ENCODE peak calls at places on chromosomes 5 and 9, in five cellular contexts. M, T, F, O and K are unnamed samples.

GRCh38 chr9:89412951-89413350 is 85.0 kb downstream of the SEMA4D start:
- DNase-seq in T (no peak), M (no peak), F (no peak), O (peak; percentile 81), K (no peak)

GRCh38 chr5:154273028-154273617 is 82.6 kb downstream of the GALNT10 start:
- DNase-seq in T (peak; percentile 26), M (peak; percentile 52), O (peak; percentile 91), F (peak; percentile 62), K (no peak)

GRCh38 chr5:124697912-124698690 is 48.3 kb downstream of the ZNF608 start:
- DNase-seq in F (no peak), M (no peak), T (no peak), O (peak; percentile 38), K (no peak)

GRCh38 chr9:117775576-117775975 is 71.4 kb downstream of the TLR4 start:
- DNase-seq in O (no peak), T (no peak), M (no peak), F (no peak), K (no peak)

GRCh38 chr5:123752576-123752975 is 240.6 kb downstream of the CSNK1G3 start:
- DNase-seq in T (peak; percentile 83), O (peak; percentile 70), F (no peak), M (no peak), K (no peak)

GRCh38 chr9:127258884-127259471 is 5.6 kb upstream of the GARNL3 start:
- DNase-seq in M (no peak), F (no peak), T (no peak), O (no peak), K (no peak)

GRCh38 chr9:120410925-120411501 is 169.0 kb downstream of the CDK5RAP2 start:
- DNase-seq in T (no peak), M (no peak), F (no peak), O (no peak), K (no peak)

GRCh38 chr5:136382071-136382470 is 16.7 kb upstream of the TRPC7 start:
- DNase-seq in M (no peak), O (no peak), F (no peak), T (no peak), K (no peak)

GRCh38 chr5:83562817-83563557 is 91.4 kb downstream of the VCAN start:
- DNase-seq in M (no peak), O (peak; percentile 62), F (no peak), T (no peak), K (no peak)

GRCh38 chr9:127853312-127854168 is 918 bp downstream of the ENG start:
- DNase-seq in M (no peak), T (no peak), O (peak; percentile 54), F (no peak), K (no peak)

GRCh38 chr5:168528521-168529360 is at the start of gene FBLL1:
- DNase-seq in F (peak; percentile 57), O (peak; percentile 42), M (peak; percentile 14), T (peak; percentile 24), K (peak; percentile 85)

GRCh38 chr9:105901514-105902109 is 207.3 kb downstream of the TMEM38B start:
- DNase-seq in O (peak; percentile 42), M (peak; percentile 22), T (peak; percentile 70), F (peak; percentile 53), K (peak; percentile 70)

GRCh38 chr5:14370386-14370785 is 211.2 kb upstream of the OTULINL start:
- DNase-seq in O (no peak), F (no peak), T (no peak), M (no peak), K (no peak)

GRCh38 chr5:177366528-177367322 is 9.0 kb downstream of the RGS14 start:
- DNase-seq in O (peak; percentile 86), M (peak; percentile 87), F (peak; percentile 95), T (peak; percentile 73), K (peak; percentile 87)

GRCh38 chr9:113963017-113963620 is 87.0 kb downstream of the ZNF618 start:
- DNase-seq in T (peak; percentile 71), M (peak; percentile 60), O (peak; percentile 80), F (peak; percentile 76), K (peak; percentile 71)

GRCh38 chr5:162248107-162248713 is 180.6 kb downstream of the GABRG2 start:
- DNase-seq in O (no peak), T (no peak), F (no peak), M (peak; percentile 4), K (peak; percentile 57)

GRCh38 chr9:30015073-30015472 is 2369.4 kb upstream of the ACO1 start:
- DNase-seq in T (no peak), F (no peak), M (no peak), O (peak; percentile 5), K (no peak)

GRCh38 chr5:89871906-89872305 is 537.6 kb downstream of the CETN3 start:
- DNase-seq in F (no peak), T (peak; percentile 71), O (no peak), M (no peak), K (no peak)

GRCh38 chr9:106358331-106358730 is 504.6 kb upstream of the ZNF462 start:
- DNase-seq in F (no peak), M (no peak), O (no peak), T (no peak), K (no peak)

GRCh38 chr5:9212605-9213004 is 333.3 kb downstream of the SEMA5A start:
- DNase-seq in M (no peak), T (peak; percentile 57), O (no peak), F (no peak), K (no peak)

GRCh38 chr9:127971357-127972315 is 9.2 kb downstream of the EEIG1 start:
- DNase-seq in O (peak; percentile 18), M (no peak), F (peak; percentile 56), T (no peak), K (no peak)

GRCh38 chr5:96963267-96963666 is 27.4 kb downstream of the LNPEP start:
- DNase-seq in O (peak; percentile 86), F (peak; percentile 76), M (peak; percentile 55), T (peak; percentile 34), K (peak; percentile 37)

GRCh38 chr5:142720561-142721275 is 34.8 kb upstream of the FGF1 start:
- DNase-seq in T (peak; percentile 99), O (no peak), M (peak; percentile 67), F (peak; percentile 77), K (peak; percentile 27)

GRCh38 chr5:118611332-118611945 is 376.9 kb downstream of the DTWD2 start:
- DNase-seq in T (peak; percentile 53), M (peak; percentile 22), F (no peak), O (peak; percentile 34), K (peak; percentile 70)

GRCh38 chr5:176880393-176881020 is 18.6 kb downstream of the HK3 start:
- DNase-seq in M (no peak), O (no peak), T (no peak), F (no peak), K (no peak)

DNA sequence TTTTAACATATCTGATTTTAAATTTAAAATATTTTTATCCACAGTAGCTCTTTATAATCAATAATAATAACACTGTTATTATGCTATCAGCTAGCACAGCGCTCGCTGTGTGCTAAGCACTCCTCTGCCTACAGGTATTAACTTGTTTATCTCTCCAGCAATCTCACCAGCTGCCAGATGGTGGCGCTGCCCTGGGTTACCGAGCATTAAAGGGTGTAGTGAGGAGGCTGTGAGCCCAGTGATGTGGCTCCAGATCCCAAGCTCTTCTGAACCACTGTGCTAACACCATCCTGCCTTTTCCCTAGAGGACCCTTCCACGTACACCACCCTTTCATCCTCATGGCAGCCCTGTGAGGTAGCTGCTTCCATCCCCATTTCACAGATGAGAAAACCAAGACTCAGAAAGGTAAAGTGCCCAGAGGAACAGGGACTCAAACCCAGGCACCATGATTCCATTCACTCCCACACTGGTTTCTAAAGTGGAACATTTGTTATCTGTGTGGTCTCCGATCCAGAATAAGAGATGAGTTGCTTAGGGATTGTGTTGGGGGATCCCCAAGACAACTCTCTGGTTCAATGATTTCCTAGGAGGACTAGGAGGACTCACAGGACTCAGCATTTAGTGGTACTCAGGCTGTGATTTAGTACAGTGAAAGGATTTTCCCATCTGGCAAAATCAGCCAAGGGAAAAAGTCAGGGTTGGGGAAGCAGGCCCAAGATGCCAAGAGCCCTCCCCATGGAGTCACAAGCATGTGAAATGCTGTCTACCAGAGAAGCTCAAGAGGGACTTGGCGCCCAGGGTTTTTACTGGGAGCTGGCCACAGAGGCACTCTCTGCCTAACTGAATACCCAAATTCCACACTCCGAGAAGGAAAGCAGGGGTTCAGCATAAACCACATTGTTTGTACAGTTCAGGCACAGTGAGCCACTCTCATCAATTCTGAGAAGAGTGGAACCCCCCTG is 7.0 kb downstream of the IGFBPL1 start:
- DNase-seq in O (peak; percentile 23), F (peak; percentile 72), M (peak; percentile 43), T (peak; percentile 51), K (peak; percentile 82)
- TF ChIP-seq CTCF in O (peak; percentile 69), F (no peak), M (peak; percentile 26), T (peak; percentile 66), K (peak; percentile 86)

GRCh38 chr5:181138258-181138657 is 7.3 kb upstream of the OR2V1 start:
- DNase-seq in M (no peak), O (no peak), F (peak; percentile 11), T (no peak), K (no peak)
- TF ChIP-seq CTCF in M (no peak), O (peak; percentile 1), F (no peak), T (no peak), K (no peak)

GRCh38 chr5:15992918-15993317 is 186.7 kb downstream of the MARCHF11 start:
- DNase-seq in M (no peak), T (peak; percentile 91), F (no peak), O (peak; percentile 60), K (no peak)
- TF ChIP-seq CTCF in M (no peak), T (peak; percentile 22), F (no peak), O (peak; percentile 37), K (no peak)

DNA sequence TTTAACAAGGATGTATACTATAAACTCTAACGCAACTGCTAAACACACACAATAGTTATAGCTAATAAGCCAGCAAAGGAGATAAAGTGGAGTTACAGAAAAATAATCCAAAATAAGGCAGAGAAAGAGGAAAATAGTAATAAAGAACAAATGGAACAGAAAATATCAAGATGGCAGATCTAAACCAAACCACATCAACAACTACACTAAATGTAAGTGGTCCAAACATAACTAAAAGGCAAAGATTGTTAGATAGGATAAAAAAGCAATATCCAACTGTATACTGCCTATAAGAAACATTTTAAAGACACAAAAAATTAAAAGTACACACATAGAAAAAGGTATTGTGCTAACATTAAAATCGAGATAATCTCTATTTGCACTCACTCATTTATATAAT is 5.6 kb upstream of the COL23A1 start:
- DNase-seq in M (no peak), O (no peak), F (no peak), T (no peak), K (no peak)
- TF ChIP-seq CTCF in M (no peak), O (no peak), F (no peak), T (no peak), K (no peak)